ENCODE peak calls at places on chromosomes 6 and 20, in four cellular contexts. One of them, this sample, is unnamed.

GRCh38 chr20:53712212-53712977 is 118.8 kb upstream of the ZNF217 start:
- DNase-seq in foreskin fibroblast: no peak
- DNase-seq in stimulated activated CD4-positive, alpha-beta T cell treated with anti-CD3 and anti-CD28 coated beads, Interleukin-2, amount 100 ng/mL, for 24 hours: no peak
- DNase-seq in astrocyte of the spinal cord: no peak
- DNase-seq in this sample: no peak

GRCh38 chr6:25601797-25602679 is 50.0 kb upstream of the SCGN start:
- DNase-seq in foreskin fibroblast: peak
- DNase-seq in stimulated activated CD4-positive, alpha-beta T cell treated with anti-CD3 and anti-CD28 coated beads, Interleukin-2, amount 100 ng/mL, for 24 hours: no peak
- DNase-seq in astrocyte of the spinal cord: peak
- DNase-seq in this sample: peak

GRCh38 chr20:17995967-17996819 is 27.4 kb downstream of the MGME1 start:
- DNase-seq in foreskin fibroblast: peak
- DNase-seq in stimulated activated CD4-positive, alpha-beta T cell treated with anti-CD3 and anti-CD28 coated beads, Interleukin-2, amount 100 ng/mL, for 24 hours: peak
- DNase-seq in astrocyte of the spinal cord: peak
- DNase-seq in this sample: peak

GRCh38 chr6:63928613-63929012 is 293.0 kb downstream of the PHF3 start:
- DNase-seq in foreskin fibroblast: no peak
- DNase-seq in stimulated activated CD4-positive, alpha-beta T cell treated with anti-CD3 and anti-CD28 coated beads, Interleukin-2, amount 100 ng/mL, for 24 hours: no peak
- DNase-seq in astrocyte of the spinal cord: no peak
- DNase-seq in this sample: no peak

GRCh38 chr6:121999458-122000065 is 399.9 kb upstream of the HSF2 start:
- DNase-seq in foreskin fibroblast: no peak
- DNase-seq in stimulated activated CD4-positive, alpha-beta T cell treated with anti-CD3 and anti-CD28 coated beads, Interleukin-2, amount 100 ng/mL, for 24 hours: no peak
- DNase-seq in astrocyte of the spinal cord: no peak
- DNase-seq in this sample: no peak

GRCh38 chr6:135936606-135937005 is 85.1 kb downstream of the PDE7B start:
- DNase-seq in foreskin fibroblast: peak
- DNase-seq in stimulated activated CD4-positive, alpha-beta T cell treated with anti-CD3 and anti-CD28 coated beads, Interleukin-2, amount 100 ng/mL, for 24 hours: no peak
- DNase-seq in astrocyte of the spinal cord: peak
- DNase-seq in this sample: no peak

GRCh38 chr6:44297063-44298038 is 15.8 kb downstream of the AARS2 start:
- DNase-seq in foreskin fibroblast: peak
- DNase-seq in stimulated activated CD4-positive, alpha-beta T cell treated with anti-CD3 and anti-CD28 coated beads, Interleukin-2, amount 100 ng/mL, for 24 hours: peak
- DNase-seq in astrocyte of the spinal cord: peak
- DNase-seq in this sample: peak

GRCh38 chr20:5020760-5021159 is 19.4 kb upstream of the SLC23A2 start:
- DNase-seq in foreskin fibroblast: no peak
- DNase-seq in stimulated activated CD4-positive, alpha-beta T cell treated with anti-CD3 and anti-CD28 coated beads, Interleukin-2, amount 100 ng/mL, for 24 hours: no peak
- DNase-seq in astrocyte of the spinal cord: no peak
- DNase-seq in this sample: no peak

GRCh38 chr20:44370639-44371218 is 15.2 kb downstream of the HNF4A start:
- DNase-seq in foreskin fibroblast: no peak
- DNase-seq in stimulated activated CD4-positive, alpha-beta T cell treated with anti-CD3 and anti-CD28 coated beads, Interleukin-2, amount 100 ng/mL, for 24 hours: no peak
- DNase-seq in astrocyte of the spinal cord: peak
- DNase-seq in this sample: no peak

GRCh38 chr20:15446373-15446772 is 1109.0 kb upstream of the FLRT3 start:
- DNase-seq in foreskin fibroblast: no peak
- DNase-seq in stimulated activated CD4-positive, alpha-beta T cell treated with anti-CD3 and anti-CD28 coated beads, Interleukin-2, amount 100 ng/mL, for 24 hours: no peak
- DNase-seq in astrocyte of the spinal cord: peak
- DNase-seq in this sample: no peak

GRCh38 chr20:11686900-11687543 is 230.7 kb upstream of the BTBD3 start:
- DNase-seq in foreskin fibroblast: peak
- DNase-seq in stimulated activated CD4-positive, alpha-beta T cell treated with anti-CD3 and anti-CD28 coated beads, Interleukin-2, amount 100 ng/mL, for 24 hours: no peak
- DNase-seq in astrocyte of the spinal cord: peak
- DNase-seq in this sample: no peak

GRCh38 chr20:22204801-22205200 is 379.6 kb downstream of the FOXA2 start:
- DNase-seq in foreskin fibroblast: no peak
- DNase-seq in stimulated activated CD4-positive, alpha-beta T cell treated with anti-CD3 and anti-CD28 coated beads, Interleukin-2, amount 100 ng/mL, for 24 hours: no peak
- DNase-seq in astrocyte of the spinal cord: no peak
- DNase-seq in this sample: no peak

GRCh38 chr6:70277480-70277879 is 25.4 kb downstream of the COL9A1 start:
- DNase-seq in foreskin fibroblast: peak
- DNase-seq in stimulated activated CD4-positive, alpha-beta T cell treated with anti-CD3 and anti-CD28 coated beads, Interleukin-2, amount 100 ng/mL, for 24 hours: no peak
- DNase-seq in astrocyte of the spinal cord: peak
- DNase-seq in this sample: no peak

GRCh38 chr6:28215425-28215824 is 9.7 kb upstream of the ZSCAN9 start:
- DNase-seq in foreskin fibroblast: no peak
- DNase-seq in stimulated activated CD4-positive, alpha-beta T cell treated with anti-CD3 and anti-CD28 coated beads, Interleukin-2, amount 100 ng/mL, for 24 hours: no peak
- DNase-seq in astrocyte of the spinal cord: no peak
- DNase-seq in this sample: no peak

GRCh38 chr20:22801528-22801927 is 217.2 kb upstream of the FOXA2 start:
- DNase-seq in foreskin fibroblast: peak
- DNase-seq in stimulated activated CD4-positive, alpha-beta T cell treated with anti-CD3 and anti-CD28 coated beads, Interleukin-2, amount 100 ng/mL, for 24 hours: no peak
- DNase-seq in astrocyte of the spinal cord: no peak
- DNase-seq in this sample: no peak

GRCh38 chr6:145963216-145964068 is 716 bp downstream of the SHPRH start:
- DNase-seq in foreskin fibroblast: peak
- DNase-seq in stimulated activated CD4-positive, alpha-beta T cell treated with anti-CD3 and anti-CD28 coated beads, Interleukin-2, amount 100 ng/mL, for 24 hours: peak
- DNase-seq in astrocyte of the spinal cord: peak
- DNase-seq in this sample: peak

GRCh38 chr6:148720371-148720770 is 26.5 kb upstream of the UST start:
- DNase-seq in foreskin fibroblast: peak
- DNase-seq in stimulated activated CD4-positive, alpha-beta T cell treated with anti-CD3 and anti-CD28 coated beads, Interleukin-2, amount 100 ng/mL, for 24 hours: no peak
- DNase-seq in astrocyte of the spinal cord: peak
- DNase-seq in this sample: no peak

GRCh38 chr20:36830791-36831691 is 44.9 kb upstream of the TLDC2 start:
- DNase-seq in foreskin fibroblast: peak
- DNase-seq in stimulated activated CD4-positive, alpha-beta T cell treated with anti-CD3 and anti-CD28 coated beads, Interleukin-2, amount 100 ng/mL, for 24 hours: no peak
- DNase-seq in astrocyte of the spinal cord: no peak
- DNase-seq in this sample: no peak

This sample was measured in GM10248.